ENCODE peak calls at places on chromosomes 4 and X, in four cellular contexts. P is GM23338, O is neural progenitor cell, X is thyroid gland. L is an unnamed sample. For H3K27me3, the result is how much of the 10 kb centered on the place peaks cover.

GRCh38 chr4:115219315-115219840 is 106.0 kb upstream of the NDST4 start:
- DNase-seq in P (peak), O (no peak), X (no peak), L (no peak)

GRCh38 chr4:80215449-80216052 is 18.2 kb downstream of the PRDM8 start:
- DNase-seq in P (peak), O (no peak), X (no peak), L (no peak)

GRCh38 chrX:20139966-20140365 is 1.7 kb downstream of the EIF1AX start:
- DNase-seq in P (no peak), O (no peak), X (no peak), L (no peak)

GRCh38 chr4:174524242-174524641 is 2.0 kb upstream of the HPGD start:
- DNase-seq in P (no peak), O (no peak), X (no peak), L (no peak)

GRCh38 chr4:184355111-184355604 is 119.2 kb downstream of the IRF2 start:
- DNase-seq in P (no peak), O (no peak), X (peak), L (peak)

GRCh38 chrX:138745215-138745614 is 33.7 kb upstream of the FGF13 start:
- DNase-seq in P (peak), O (peak), X (no peak), L (no peak)

GRCh38 chrX:13029831-13030771 is 14.3 kb downstream of the FAM9C start:
- DNase-seq in P (peak), O (peak), X (no peak), L (peak)

GRCh38 chr4:385934-386707 is 48.5 kb downstream of the ZNF141 start:
- DNase-seq in P (peak), O (no peak), X (no peak), L (no peak)

GRCh38 chr4:183971938-183972490 is 66.9 kb downstream of the STOX2 start:
- DNase-seq in P (no peak), O (no peak), X (no peak), L (peak)

GRCh38 chr4:166435449-166435848 is 562.4 kb downstream of the TLL1 start:
- DNase-seq in P (no peak), O (no peak), X (no peak), L (no peak)

GRCh38 chrX:100413231-100413630 is 3.2 kb upstream of the PCDH19 start:
- DNase-seq in P (peak), O (peak), X (peak), L (peak)

GRCh38 chr4:55296076-55296475 is 50.0 kb upstream of the SRD5A3 start:
- DNase-seq in P (no peak), O (no peak), X (no peak), L (no peak)

GRCh38 chr4:184441461-184442392 is 32.6 kb downstream of the IRF2 start:
- DNase-seq in P (peak), O (no peak), X (no peak), L (no peak)

GRCh38 chr4:7876096-7876993 is 63.3 kb downstream of the AFAP1 start:
- DNase-seq in P (peak), O (peak), X (no peak), L (no peak)

GRCh38 chr4:32094987-32095386 is 1374.8 kb downstream of the PCDH7 start:
- DNase-seq in P (no peak), O (no peak), X (no peak), L (no peak)

GRCh38 chr4:22515888-22516541 is at the start of gene ADGRA3:
- DNase-seq in P (peak), O (peak), X (peak), L (peak)

GRCh38 chr4:77538144-77538543 is 67.5 kb upstream of the CXCL13 start:
- DNase-seq in P (no peak), O (no peak), X (no peak), L (peak)

GRCh38 chr4:54218736-54219135 is 10.4 kb upstream of the PDGFRA start:
- DNase-seq in P (no peak), O (no peak), X (no peak), L (no peak)

GRCh38 chr4:144989306-144989705 is 108.7 kb downstream of the ANAPC10 start:
- DNase-seq in P (no peak), O (no peak), X (no peak), L (no peak)

GRCh38 chr4:149029056-149029651 is 586.9 kb upstream of the NR3C2 start:
- DNase-seq in P (peak), O (no peak), X (peak), L (peak)

GRCh38 chr4:166198921-166199320 is 325.9 kb downstream of the TLL1 start:
- DNase-seq in P (no peak), O (no peak), X (no peak), L (peak)

GRCh38 chr4:101279377-101279871 is 67.9 kb downstream of the PPP3CA start:
- DNase-seq in P (no peak), O (no peak), X (no peak), L (no peak)

GRCh38 chr4:176425035-176425434 is 105.3 kb downstream of the SPCS3 start:
- DNase-seq in P (no peak), O (no peak), X (no peak), L (no peak)

GRCh38 chr4:78057135-78057599 is at the start of gene FRAS1:
- DNase-seq in P (peak), O (peak), X (peak), L (peak)

GRCh38 chr4:13539721-13540445 is 4.4 kb downstream of the NKX3-2 start:
- DNase-seq in P (peak), O (no peak), X (no peak), L (no peak)

GRCh38 chrX:155611302-155611701 is 1.4 kb downstream of the TMLHE start:
- DNase-seq in P (no peak), O (no peak), X (no peak), L (no peak)

GRCh38 chrX:40546870-40547269 is 33.9 kb upstream of the ATP6AP2 start:
- DNase-seq in P (no peak), O (no peak), X (no peak), L (no peak)

GRCh38 chr4:73311428-73311827 is 52.8 kb upstream of the ANKRD17 start:
- DNase-seq in P (peak), O (no peak), X (no peak), L (no peak)

GRCh38 chr4:164821711-164822110 is 55.3 kb upstream of the APELA start:
- DNase-seq in P (no peak), O (no peak), X (no peak), L (no peak)

GRCh38 chrX:106581856-106582255 is 29.9 kb upstream of the RADX start:
- DNase-seq in P (no peak), O (no peak), X (no peak), L (no peak)

GRCh38 chrX:151754042-151754419 is 19.5 kb downstream of the CNGA2 start:
- DNase-seq in P (no peak), O (no peak), X (peak), L (peak)

GRCh38 chrX:120316587-120317283 is 5.5 kb upstream of the TMEM255A start:
- DNase-seq in P (no peak), O (no peak), X (no peak), L (peak)

GRCh38 chr4:29263011-29263410 is 1457.2 kb upstream of the PCDH7 start:
- DNase-seq in P (no peak), O (no peak), X (no peak), L (no peak)

GRCh38 chr4:76197971-76198410 is 15.6 kb downstream of the SCARB2 start:
- DNase-seq in P (no peak), O (peak), X (peak), L (no peak)

GRCh38 chrX:27186671-27187070 is 276.5 kb downstream of the PPP4R3C start:
- DNase-seq in P (peak), O (peak), X (no peak), L (peak)

GRCh38 chr4:82934441-82934840 is 33.9 kb downstream of the THAP9 start:
- DNase-seq in P (no peak), O (no peak), X (no peak), L (no peak)

GRCh38 chrX:97895751-97896150 is 1012.0 kb downstream of the RPA4 start:
- DNase-seq in P (no peak), O (no peak), X (no peak), L (no peak)

GRCh38 chrX:136710324-136710951 is 62.5 kb downstream of the CD40LG start:
- DNase-seq in P (no peak), O (no peak), X (no peak), L (no peak)

GRCh38 chr4:10866691-10867090 is 182.1 kb upstream of the CLNK start:
- DNase-seq in P (no peak), O (no peak), X (no peak), L (no peak)

GRCh38 chr4:24519649-24520048 is 64.7 kb downstream of the DHX15 start:
- DNase-seq in P (no peak), O (no peak), X (peak), L (no peak)

GRCh38 chrX:104566921-104567501 is 1.0 kb downstream of the IL1RAPL2 start:
- DNase-seq in P (peak), O (peak), X (peak), L (peak)

GRCh38 chrX:104564921-104565703 is 887 bp upstream of the IL1RAPL2 start:
- DNase-seq in P (peak), O (no peak), X (peak), L (peak)

GRCh38 chrX:104564335-104564734 is 1.7 kb upstream of the IL1RAPL2 start:
- DNase-seq in P (no peak), O (no peak), X (no peak), L (no peak)

GRCh38 chrX:104567506-104567905 is 1.5 kb downstream of the IL1RAPL2 start:
- DNase-seq in P (no peak), O (no peak), X (no peak), L (no peak)

DNA sequence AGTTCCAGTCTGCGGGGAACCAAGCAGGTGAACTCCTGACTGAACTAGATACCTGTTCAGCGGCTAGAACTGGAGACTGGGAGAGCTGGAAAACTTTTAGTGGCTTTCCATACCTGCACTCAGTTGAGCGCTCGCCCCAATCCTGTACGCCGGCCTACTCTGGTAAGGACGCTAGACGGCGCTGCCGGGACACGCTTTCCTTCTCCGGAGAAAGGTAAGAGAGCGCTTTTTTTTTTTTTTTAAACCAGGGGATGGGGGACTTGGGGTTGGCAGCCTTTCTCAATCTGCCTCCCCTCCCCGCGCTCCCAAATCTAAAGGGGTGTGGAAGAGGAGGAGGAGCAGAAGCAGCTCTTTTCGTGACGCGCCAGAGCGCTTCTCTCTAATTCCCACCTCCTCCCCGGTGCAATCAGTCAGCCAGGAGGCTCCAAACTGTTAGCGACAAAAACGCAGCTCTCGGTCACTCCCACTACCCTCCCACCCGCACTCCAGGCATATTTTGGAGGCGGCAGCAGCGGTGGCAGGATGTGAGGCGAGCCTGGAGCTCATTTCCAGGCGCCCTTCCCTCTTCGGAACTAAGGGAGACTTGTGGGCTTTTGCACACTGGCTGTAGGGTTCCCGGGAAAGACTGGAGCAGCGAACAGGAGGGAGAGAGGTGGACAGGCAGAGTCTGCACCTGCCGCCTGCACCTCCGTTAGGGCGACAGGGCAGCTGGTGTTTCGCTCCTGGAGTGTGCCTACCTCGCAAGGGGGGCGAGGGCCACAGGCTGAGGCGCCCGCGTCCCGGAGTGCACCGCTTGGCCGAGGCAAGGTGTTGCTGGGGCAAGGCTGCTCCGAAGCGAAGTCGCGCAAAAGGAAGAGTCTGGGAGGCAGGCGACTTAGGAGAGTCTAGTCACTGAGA is at the start of gene IL1RAPL2:
- DNase-seq in P (peak), O (peak), X (peak), L (peak)
- H3K27me3 ChIP-seq in P (half or more), O (half or more), X (under half), L (under half)

DNA sequence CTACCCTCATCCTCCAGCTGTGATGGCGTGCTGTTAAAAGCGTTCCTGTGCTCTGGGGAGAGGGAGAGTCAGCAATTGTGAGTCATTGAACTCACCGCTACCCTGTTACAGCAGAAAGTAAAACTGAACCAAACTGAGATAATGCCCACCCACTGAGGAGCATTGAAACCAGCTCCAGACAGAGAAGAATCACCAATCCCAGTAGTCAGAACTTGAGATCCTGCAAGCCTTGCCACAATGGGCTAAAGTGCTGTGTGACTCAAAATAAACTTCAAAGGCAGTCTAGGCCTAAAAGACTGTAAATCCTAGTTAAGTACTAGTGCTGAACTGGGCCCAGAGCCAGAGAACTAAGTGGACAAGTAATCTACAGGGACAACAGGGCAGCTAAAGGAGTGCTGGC is 1394.2 kb upstream of the DIAPH2 start:
- DNase-seq in P (no peak), O (peak), X (no peak), L (no peak)
- H3K27ac ChIP-seq in P (no peak), O (no peak), X (no peak), L (no peak)

GRCh38 chr4:99321241-99322191 is at the start of gene ADH1B:
- DNase-seq in P (peak), O (peak), X (no peak), L (no peak)

GRCh38 chr4:99330648-99331047 is 9.4 kb upstream of the ADH1B start:
- DNase-seq in P (no peak), O (no peak), X (no peak), L (no peak)

GRCh38 chr4:99323761-99324160 is 2.6 kb upstream of the ADH1B start:
- DNase-seq in P (no peak), O (no peak), X (no peak), L (no peak)

GRCh38 chr4:99324361-99324760 is 3.2 kb upstream of the ADH1B start:
- DNase-seq in P (no peak), O (no peak), X (no peak), L (no peak)

DNA sequence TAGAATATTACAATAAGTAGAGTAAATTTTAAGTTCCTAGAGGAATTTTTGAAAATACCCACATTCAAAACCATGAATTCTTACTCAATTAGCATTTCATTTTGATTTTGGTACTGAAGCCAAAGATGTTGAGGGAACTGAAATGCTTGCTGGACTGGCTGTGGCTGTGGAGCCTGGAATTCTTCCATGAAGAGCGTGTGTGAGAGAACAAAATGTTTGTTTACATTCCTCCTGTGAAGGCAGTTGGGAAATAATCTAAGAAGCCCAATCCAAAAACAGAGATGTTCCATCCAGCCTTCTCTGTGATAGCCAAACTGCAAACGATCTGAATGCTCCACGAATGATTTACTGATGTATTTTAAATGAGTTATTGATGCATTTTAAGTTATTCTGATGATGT is 3.8 kb upstream of the ADH1B start:
- DNase-seq in P (peak), O (no peak), X (peak), L (no peak)
- H3K27me3 ChIP-seq in P (under half), O (under half), X (under half), L (under half)

DNA sequence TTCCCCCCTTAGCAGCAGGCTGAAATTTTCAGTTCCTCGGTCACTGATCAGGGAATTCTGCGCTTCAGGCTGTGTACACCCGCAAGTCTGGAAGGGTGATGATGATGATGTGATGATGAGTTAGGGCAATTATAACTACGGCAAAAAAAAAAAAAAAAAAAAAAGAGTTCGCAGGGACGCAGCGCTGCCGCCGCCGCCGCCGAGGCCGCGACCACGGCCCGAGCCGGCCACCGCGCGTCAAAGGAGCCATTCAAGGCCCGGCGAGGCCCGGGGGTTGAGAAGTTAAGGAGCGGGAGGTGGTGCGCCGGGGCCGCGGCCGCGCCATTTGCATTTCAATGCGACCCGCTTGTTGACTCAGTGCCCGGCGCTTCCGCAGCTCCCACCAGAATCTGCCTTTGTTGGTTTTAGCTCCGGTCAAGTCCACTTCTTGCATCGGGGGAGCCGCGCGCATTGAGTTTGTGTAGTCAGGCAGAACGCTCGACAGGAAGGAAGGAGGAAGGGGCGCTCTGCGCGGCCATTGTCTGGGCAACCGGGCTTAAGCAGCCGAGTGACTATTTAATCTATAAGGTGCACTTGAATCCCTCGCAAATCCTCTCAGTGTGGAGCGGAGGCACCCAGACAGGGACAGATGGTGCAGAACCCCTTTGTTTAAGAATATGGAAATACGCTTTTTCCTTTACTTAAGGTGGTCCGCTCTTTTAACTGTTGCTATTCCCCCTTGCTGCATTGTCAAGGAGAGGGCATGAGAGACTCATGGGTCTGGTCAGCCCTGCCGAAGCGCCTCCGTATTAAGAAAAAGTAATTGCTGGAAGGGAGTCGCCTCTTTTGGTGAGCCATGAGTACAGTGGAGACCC is 109.1 kb downstream of the SPRY1 start:
- DNase-seq in P (peak), O (peak), X (peak), L (peak)
- H3K27ac ChIP-seq in P (peak), O (no peak), X (peak), L (no peak)

DNA sequence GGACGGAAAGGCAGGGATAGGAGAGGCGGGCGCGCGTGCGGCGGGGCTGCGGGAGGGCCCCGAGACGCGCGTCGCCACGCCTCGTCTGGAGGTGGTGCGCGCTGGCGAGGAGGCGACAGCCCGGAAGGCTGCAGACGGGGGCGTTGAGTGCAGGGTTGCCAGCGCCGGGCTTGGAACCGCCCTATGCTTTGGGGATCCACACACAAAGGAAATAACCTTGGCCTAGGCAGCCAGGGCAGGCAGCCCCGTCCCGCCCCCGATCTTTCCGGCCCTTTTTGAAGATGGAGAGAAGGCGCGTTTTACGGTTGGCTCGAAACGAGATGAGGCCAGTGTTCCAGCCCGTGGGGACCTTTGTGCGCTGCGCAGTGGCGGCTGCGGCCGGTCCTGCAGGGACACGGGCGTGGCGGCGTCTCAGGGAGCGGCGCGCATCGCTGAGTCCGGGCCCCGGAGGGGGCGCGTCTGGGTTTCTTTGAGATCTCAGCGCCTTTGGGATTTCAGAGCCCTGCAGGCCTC is 50.8 kb upstream of the TRIM2 start:
- DNase-seq in P (peak), O (peak), X (peak), L (peak)
- H3K27me3 ChIP-seq in P (half or more), O (half or more), X (under half), L (under half)

DNA sequence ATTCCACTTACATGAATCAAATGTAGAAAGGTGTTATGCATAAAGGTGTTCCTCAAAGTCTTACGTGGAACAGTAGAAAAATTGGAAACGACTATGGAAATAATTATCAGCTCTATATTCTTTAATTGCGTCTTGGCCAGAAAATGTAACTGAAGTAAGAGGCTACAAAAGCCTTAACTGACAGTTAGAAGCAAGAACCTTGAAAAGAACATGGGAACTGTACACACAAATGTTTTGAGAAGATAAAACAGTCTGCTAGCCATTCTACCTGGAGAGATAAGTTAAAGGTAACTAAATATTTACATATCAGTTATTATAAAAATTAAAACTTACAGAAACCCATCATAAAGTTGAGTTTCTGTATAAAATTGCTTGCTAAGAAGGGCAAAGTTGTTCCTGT is 172.0 kb upstream of the FTHL17 start:
- DNase-seq in P (no peak), O (no peak), X (no peak), L (no peak)
- H3K27ac ChIP-seq in P (no peak), O (no peak), X (no peak), L (no peak)

GRCh38 chrX:115324194-115324593 is 34.7 kb downstream of the LUZP4 start:
- DNase-seq in P (no peak), O (no peak), X (peak), L (peak)
- H3K27me3 ChIP-seq in P (under half), O (under half), X (under half), L (under half)

GRCh38 chr4:2795558-2796260 is 2.8 kb downstream of the SH3BP2 start:
- DNase-seq in P (no peak), O (peak), X (peak), L (no peak)
- H3K27ac ChIP-seq in P (no peak), O (no peak), X (peak), L (peak)